ENCODE peak calls at places on chromosome 9, in six cellular contexts. One of them, this sample, is unnamed.

GRCh38 chr9:76608562-76609254 is 149.7 kb downstream of the GCNT1 start:
- DNase-seq in coronary artery: no peak
- DNase-seq in cardiac muscle cell: no peak
- DNase-seq in IMR-90: no peak
- DNase-seq in AG04449: no peak
- DNase-seq in epithelial cell of esophagus: no peak
- DNase-seq in this sample: no peak

GRCh38 chr9:106920701-106921283 is 57.8 kb downstream of the ZNF462 start:
- DNase-seq in coronary artery: no peak
- DNase-seq in cardiac muscle cell: peak; percentile 52
- DNase-seq in IMR-90: peak; percentile 21
- DNase-seq in AG04449: no peak
- DNase-seq in epithelial cell of esophagus: peak; percentile 60
- DNase-seq in this sample: peak; percentile 48

GRCh38 chr9:83520292-83520691 is 17.9 kb downstream of the FRMD3 start:
- DNase-seq in coronary artery: no peak
- DNase-seq in cardiac muscle cell: no peak
- DNase-seq in IMR-90: no peak
- DNase-seq in AG04449: peak; percentile 45
- DNase-seq in epithelial cell of esophagus: no peak
- DNase-seq in this sample: no peak

GRCh38 chr9:4346111-4346510 is 46.2 kb upstream of the GLIS3 start:
- DNase-seq in coronary artery: no peak
- DNase-seq in cardiac muscle cell: no peak
- DNase-seq in IMR-90: no peak
- DNase-seq in AG04449: no peak
- DNase-seq in epithelial cell of esophagus: no peak
- DNase-seq in this sample: no peak

GRCh38 chr9:124222918-124223720 is 34.6 kb upstream of the NEK6 start:
- DNase-seq in coronary artery: no peak
- DNase-seq in cardiac muscle cell: peak; percentile 56
- DNase-seq in IMR-90: peak; percentile 38
- DNase-seq in AG04449: no peak
- DNase-seq in epithelial cell of esophagus: peak; percentile 44
- DNase-seq in this sample: peak; percentile 65

GRCh38 chr9:74284596-74284995 is 212.5 kb upstream of the RORB start:
- DNase-seq in coronary artery: no peak
- DNase-seq in cardiac muscle cell: no peak
- DNase-seq in IMR-90: no peak
- DNase-seq in AG04449: no peak
- DNase-seq in epithelial cell of esophagus: peak; percentile 23
- DNase-seq in this sample: peak; percentile 24

GRCh38 chr9:109481747-109482325 is 16.3 kb downstream of the PTPN3 start:
- DNase-seq in coronary artery: no peak
- DNase-seq in cardiac muscle cell: no peak
- DNase-seq in IMR-90: no peak
- DNase-seq in AG04449: no peak
- DNase-seq in epithelial cell of esophagus: no peak
- DNase-seq in this sample: no peak

GRCh38 chr9:126516936-126517750 is 96.6 kb upstream of the LMX1B start:
- DNase-seq in coronary artery: no peak
- DNase-seq in cardiac muscle cell: peak; percentile 86
- DNase-seq in IMR-90: peak; percentile 84
- DNase-seq in AG04449: peak; percentile 23
- DNase-seq in epithelial cell of esophagus: peak; percentile 85
- DNase-seq in this sample: peak; percentile 75

GRCh38 chr9:77016526-77017504 is 2.6 kb upstream of the FOXB2 start:
- DNase-seq in coronary artery: no peak
- DNase-seq in cardiac muscle cell: no peak
- DNase-seq in IMR-90: no peak
- DNase-seq in AG04449: no peak
- DNase-seq in epithelial cell of esophagus: no peak
- DNase-seq in this sample: no peak

GRCh38 chr9:20394928-20395327 is 227.4 kb downstream of the MLLT3 start:
- DNase-seq in coronary artery: no peak
- DNase-seq in cardiac muscle cell: no peak
- DNase-seq in IMR-90: no peak
- DNase-seq in AG04449: no peak
- DNase-seq in epithelial cell of esophagus: no peak
- DNase-seq in this sample: no peak

DNA sequence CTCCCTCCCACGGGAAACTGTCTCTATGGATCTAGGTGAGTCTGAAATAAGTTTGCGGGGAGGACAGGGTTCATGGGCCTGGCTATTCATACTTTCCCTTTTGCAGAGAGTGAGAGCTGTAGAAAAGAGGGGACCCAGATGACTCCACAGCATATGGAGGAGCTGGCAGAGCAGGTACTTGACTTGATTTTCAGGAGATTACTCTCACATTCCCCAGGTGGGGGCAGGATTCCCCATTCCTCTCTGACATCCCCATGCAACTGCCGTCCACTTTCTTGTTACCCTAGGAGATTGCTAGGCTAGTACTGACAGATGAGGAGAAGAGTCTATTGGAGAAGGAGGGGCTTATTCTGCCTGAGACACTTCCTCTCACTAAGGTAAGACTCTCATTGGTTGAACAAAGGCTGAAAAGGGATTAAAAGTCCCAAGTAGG is 659 bp downstream of the CREB3 start:
- DNase-seq in coronary artery: no peak
- DNase-seq in cardiac muscle cell: peak; percentile 50
- DNase-seq in IMR-90: peak; percentile 75
- DNase-seq in AG04449: peak; percentile 45
- DNase-seq in epithelial cell of esophagus: peak; percentile 88
- DNase-seq in this sample: peak; percentile 52
- TF ChIP-seq CTCF in coronary artery: no peak
- TF ChIP-seq CTCF in cardiac muscle cell: no peak
- TF ChIP-seq CTCF in IMR-90: peak; percentile 18
- TF ChIP-seq CTCF in AG04449: peak; percentile 1
- TF ChIP-seq CTCF in epithelial cell of esophagus: peak; percentile 34
- TF ChIP-seq CTCF in this sample: no peak

GRCh38 chr9:34653131-34653530 is 1.1 kb downstream of the IL11RA start:
- DNase-seq in coronary artery: no peak
- DNase-seq in cardiac muscle cell: peak; percentile 61
- DNase-seq in IMR-90: peak; percentile 52
- DNase-seq in AG04449: peak; percentile 37
- DNase-seq in epithelial cell of esophagus: no peak
- DNase-seq in this sample: no peak

GRCh38 chr9:34651286-34651685 is 699 bp upstream of the IL11RA start:
- DNase-seq in coronary artery: no peak
- DNase-seq in cardiac muscle cell: peak; percentile 69
- DNase-seq in IMR-90: peak; percentile 54
- DNase-seq in AG04449: no peak
- DNase-seq in epithelial cell of esophagus: no peak
- DNase-seq in this sample: peak; percentile 51

GRCh38 chr9:34653610-34654072 is 1.7 kb downstream of the IL11RA start:
- DNase-seq in coronary artery: no peak
- DNase-seq in cardiac muscle cell: peak; percentile 52
- DNase-seq in IMR-90: peak; percentile 20
- DNase-seq in AG04449: no peak
- DNase-seq in epithelial cell of esophagus: no peak
- DNase-seq in this sample: no peak

GRCh38 chr9:34651876-34652602 is at the start of gene IL11RA:
- DNase-seq in coronary artery: peak; percentile 94
- DNase-seq in cardiac muscle cell: peak; percentile 83
- DNase-seq in IMR-90: peak; percentile 84
- DNase-seq in AG04449: peak; percentile 40
- DNase-seq in epithelial cell of esophagus: peak; percentile 85
- DNase-seq in this sample: peak; percentile 88

DNA sequence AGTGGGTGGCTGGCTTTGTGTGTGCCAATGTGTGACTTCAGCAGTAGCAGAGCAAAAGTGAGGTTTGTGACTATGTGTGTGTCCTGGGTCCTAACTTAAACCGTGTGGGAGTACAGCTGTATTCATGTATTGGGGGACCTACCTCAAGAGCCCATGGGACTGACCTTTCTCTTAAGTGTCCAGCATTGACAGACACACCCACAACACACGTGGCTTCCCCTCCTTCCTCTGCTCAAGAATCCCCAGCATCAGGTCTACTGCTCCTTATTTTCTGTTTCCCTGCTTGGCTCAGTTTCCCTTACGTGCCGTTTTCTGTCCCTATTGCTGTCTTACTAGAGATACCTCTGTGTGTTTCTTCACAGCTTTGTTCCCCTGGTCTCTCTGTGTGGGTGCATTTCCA is 623 bp downstream of the IL11RA start:
- DNase-seq in coronary artery: no peak
- DNase-seq in cardiac muscle cell: peak; percentile 20
- DNase-seq in IMR-90: no peak
- DNase-seq in AG04449: no peak
- DNase-seq in epithelial cell of esophagus: no peak
- DNase-seq in this sample: no peak
- H3K4me3 ChIP-seq in coronary artery: peak overlapping the region; percentile 74
- H3K4me3 ChIP-seq in cardiac muscle cell: peak overlapping the region; percentile 21
- H3K4me3 ChIP-seq in IMR-90: peak overlapping the region; percentile 75
- H3K4me3 ChIP-seq in AG04449: peak overlapping the region; percentile 70
- H3K4me3 ChIP-seq in epithelial cell of esophagus: no peak overlapping the region
- H3K4me3 ChIP-seq in this sample: peak overlapping the region; percentile 53

GRCh38 chr9:128128836-128129590 is 1.5 kb upstream of the PTGES2 start:
- DNase-seq in coronary artery: no peak
- DNase-seq in cardiac muscle cell: no peak
- DNase-seq in IMR-90: no peak
- DNase-seq in AG04449: no peak
- DNase-seq in epithelial cell of esophagus: no peak
- DNase-seq in this sample: no peak

GRCh38 chr9:128124873-128125574 is 2.5 kb downstream of the PTGES2 start:
- DNase-seq in coronary artery: no peak
- DNase-seq in cardiac muscle cell: peak; percentile 64
- DNase-seq in IMR-90: peak; percentile 45
- DNase-seq in AG04449: no peak
- DNase-seq in epithelial cell of esophagus: peak; percentile 82
- DNase-seq in this sample: peak; percentile 69

GRCh38 chr9:128127568-128127989 is at the start of gene PTGES2:
- DNase-seq in coronary artery: peak; percentile 86
- DNase-seq in cardiac muscle cell: peak; percentile 91
- DNase-seq in IMR-90: peak; percentile 78
- DNase-seq in AG04449: no peak
- DNase-seq in epithelial cell of esophagus: peak; percentile 87
- DNase-seq in this sample: peak; percentile 84

GRCh38 chr9:128125575-128126354 is 1.8 kb downstream of the PTGES2 start:
- DNase-seq in coronary artery: no peak
- DNase-seq in cardiac muscle cell: peak; percentile 25
- DNase-seq in IMR-90: no peak
- DNase-seq in AG04449: no peak
- DNase-seq in epithelial cell of esophagus: no peak
- DNase-seq in this sample: no peak

GRCh38 chr9:128127990-128128835 is 684 bp upstream of the PTGES2 start:
- DNase-seq in coronary artery: peak; percentile 92
- DNase-seq in cardiac muscle cell: peak; percentile 93
- DNase-seq in IMR-90: peak; percentile 89
- DNase-seq in AG04449: peak; percentile 42
- DNase-seq in epithelial cell of esophagus: peak; percentile 93
- DNase-seq in this sample: peak; percentile 91
- TF ChIP-seq CTCF in coronary artery: no peak
- TF ChIP-seq CTCF in cardiac muscle cell: no peak
- TF ChIP-seq CTCF in IMR-90: no peak
- TF ChIP-seq CTCF in AG04449: no peak
- TF ChIP-seq CTCF in epithelial cell of esophagus: no peak
- TF ChIP-seq CTCF in this sample: no peak

DNA sequence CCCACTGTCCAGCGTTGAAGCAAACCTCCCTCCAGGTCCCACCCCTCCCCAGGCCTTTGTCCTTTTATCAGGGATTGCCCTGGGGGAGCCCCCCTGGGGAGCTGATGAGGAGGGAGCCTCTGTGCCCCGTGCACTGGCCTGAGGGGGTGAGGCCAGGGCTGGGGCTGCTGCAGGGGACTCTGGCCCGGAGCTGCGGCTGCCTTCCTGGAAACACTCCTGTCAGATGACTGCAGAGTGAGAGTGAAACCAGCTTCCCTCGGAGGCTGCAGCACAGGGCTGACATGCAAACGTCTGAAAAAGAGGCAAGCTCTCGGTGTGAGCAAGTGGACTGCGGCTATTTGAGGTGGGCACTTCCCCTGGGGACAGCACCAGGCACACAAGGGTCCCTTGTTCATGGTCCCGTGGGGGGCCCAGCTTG is 4.6 kb upstream of the TRAF2 start:
- DNase-seq in coronary artery: no peak
- DNase-seq in cardiac muscle cell: peak; percentile 53
- DNase-seq in IMR-90: peak; percentile 44
- DNase-seq in AG04449: no peak
- DNase-seq in epithelial cell of esophagus: no peak
- DNase-seq in this sample: peak; percentile 71
- H3K4me3 ChIP-seq in coronary artery: no peak overlapping the region
- H3K4me3 ChIP-seq in cardiac muscle cell: no peak overlapping the region
- H3K4me3 ChIP-seq in IMR-90: no peak overlapping the region
- H3K4me3 ChIP-seq in AG04449: no peak overlapping the region
- H3K4me3 ChIP-seq in epithelial cell of esophagus: no peak overlapping the region
- H3K4me3 ChIP-seq in this sample: peak overlapping the region; percentile 9

GRCh38 chr9:34176089-34176488 is 2.8 kb upstream of the UBAP1 start:
- DNase-seq in coronary artery: no peak
- DNase-seq in cardiac muscle cell: no peak
- DNase-seq in IMR-90: no peak
- DNase-seq in AG04449: no peak
- DNase-seq in epithelial cell of esophagus: peak; percentile 95
- DNase-seq in this sample: no peak

GRCh38 chr9:34179528-34180138 is 790 bp downstream of the UBAP1 start:
- DNase-seq in coronary artery: no peak
- DNase-seq in cardiac muscle cell: peak; percentile 76
- DNase-seq in IMR-90: peak; percentile 61
- DNase-seq in AG04449: no peak
- DNase-seq in epithelial cell of esophagus: peak; percentile 61
- DNase-seq in this sample: peak; percentile 90

GRCh38 chr9:34177906-34178697 is 741 bp upstream of the UBAP1 start:
- DNase-seq in coronary artery: no peak
- DNase-seq in cardiac muscle cell: no peak
- DNase-seq in IMR-90: no peak
- DNase-seq in AG04449: no peak
- DNase-seq in epithelial cell of esophagus: no peak
- DNase-seq in this sample: no peak

GRCh38 chr9:34178698-34179527 is at the start of gene UBAP1:
- DNase-seq in coronary artery: peak; percentile 99
- DNase-seq in cardiac muscle cell: peak; percentile 99
- DNase-seq in IMR-90: peak; percentile 97
- DNase-seq in AG04449: peak; percentile 84
- DNase-seq in epithelial cell of esophagus: peak; percentile 99
- DNase-seq in this sample: peak; percentile 99
- TF ChIP-seq CTCF in coronary artery: no peak
- TF ChIP-seq CTCF in cardiac muscle cell: no peak
- TF ChIP-seq CTCF in IMR-90: no peak
- TF ChIP-seq CTCF in AG04449: no peak
- TF ChIP-seq CTCF in epithelial cell of esophagus: no peak
- TF ChIP-seq CTCF in this sample: no peak

GRCh38 chr9:118721276-118721675 is 648.0 kb downstream of the BRINP1 start:
- DNase-seq in coronary artery: no peak
- DNase-seq in cardiac muscle cell: no peak
- DNase-seq in IMR-90: no peak
- DNase-seq in AG04449: no peak
- DNase-seq in epithelial cell of esophagus: no peak
- DNase-seq in this sample: no peak

DNA sequence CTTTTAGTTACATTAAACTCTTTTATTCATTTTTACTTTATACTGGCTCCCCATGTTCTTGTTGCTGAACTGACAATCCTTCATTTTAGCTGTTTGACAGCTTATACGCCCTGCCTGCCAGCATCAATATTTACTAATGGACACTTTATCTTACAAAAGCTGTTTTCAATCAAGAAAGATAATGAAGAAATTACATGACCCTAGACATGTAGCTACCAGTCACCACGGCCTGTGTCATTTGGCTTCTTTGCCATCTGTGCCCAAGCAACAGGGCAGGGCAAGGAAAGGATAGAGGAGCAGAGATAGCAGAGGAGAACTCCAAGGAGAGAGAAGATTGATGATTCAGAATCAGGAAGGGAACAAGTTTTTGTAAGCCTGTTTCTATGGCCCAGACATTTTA is 647.3 kb downstream of the BRINP1 start:
- DNase-seq in coronary artery: no peak
- DNase-seq in cardiac muscle cell: no peak
- DNase-seq in IMR-90: no peak
- DNase-seq in AG04449: no peak
- DNase-seq in epithelial cell of esophagus: no peak
- DNase-seq in this sample: no peak
- H3K4me3 ChIP-seq in coronary artery: no peak overlapping the region
- H3K4me3 ChIP-seq in cardiac muscle cell: no peak overlapping the region
- H3K4me3 ChIP-seq in IMR-90: no peak overlapping the region
- H3K4me3 ChIP-seq in AG04449: no peak overlapping the region
- H3K4me3 ChIP-seq in epithelial cell of esophagus: no peak overlapping the region
- H3K4me3 ChIP-seq in this sample: no peak overlapping the region

This sample was measured in fibroblast of villous mesenchyme.